ENCODE peak calls at places on chromosomes 6 and 20, in eight cellular contexts. B is fibroblast of lung, H is ascending aorta, J is right atrium auricular region, Y is thoracic aorta, F is tibial nerve, P is PC-3, C is GM23248. Z is an unnamed sample.

GRCh38 chr6:11277275-11278206 is 45.1 kb upstream of the NEDD9 start:
- DNase-seq in B (peak; percentile 95), F (no peak), H (no peak), P (peak; percentile 69), J (no peak), Y (no peak), C (peak; percentile 54), Z (no peak)

GRCh38 chr6:20118877-20119276 is 93.4 kb downstream of the MBOAT1 start:
- DNase-seq in J (no peak), C (no peak), P (no peak), Y (no peak), H (no peak), B (no peak), F (no peak), Z (no peak)

GRCh38 chr20:50898475-50898874 is 32.8 kb downstream of the ADNP start:
- DNase-seq in B (no peak), J (no peak), H (no peak), F (no peak), P (no peak), C (no peak), Y (no peak), Z (no peak)

GRCh38 chr20:25254986-25255680 is 7.2 kb downstream of the PYGB start:
- DNase-seq in H (peak; percentile 83), J (peak; percentile 76), C (peak; percentile 50), F (no peak), B (no peak), P (no peak), Y (no peak), Z (no peak)

GRCh38 chr6:166693880-166694279 is 66.8 kb upstream of the RPS6KA2 start:
- DNase-seq in B (no peak), Y (no peak), F (no peak), J (no peak), H (no peak), C (no peak), P (peak; percentile 17), Z (no peak)

GRCh38 chr20:9985773-9986172 is 49.0 kb upstream of the ANKEF1 start:
- DNase-seq in P (no peak), B (no peak), F (no peak), Y (no peak), C (no peak), H (no peak), J (no peak), Z (no peak)

GRCh38 chr6:6834356-6835342 is 246.1 kb downstream of the LY86 start:
- DNase-seq in J (no peak), B (peak; percentile 20), C (no peak), F (no peak), P (peak; percentile 51), H (no peak), Y (no peak), Z (no peak)

GRCh38 chr6:141580988-141581387 is 551.7 kb upstream of the GJE1 start:
- DNase-seq in B (peak; percentile 95), J (no peak), F (no peak), Y (no peak), P (peak; percentile 33), H (no peak), C (peak; percentile 63), Z (no peak)

GRCh38 chr20:4076671-4077070 is 61.3 kb upstream of the RNF24 start:
- DNase-seq in H (peak; percentile 71), J (peak; percentile 26), B (peak; percentile 96), P (peak; percentile 90), C (peak; percentile 90), F (no peak), Y (no peak), Z (no peak)

GRCh38 chr6:119132211-119133004 is 53.9 kb upstream of the FAM184A start:
- DNase-seq in J (no peak), F (no peak), H (no peak), Y (no peak), P (no peak), B (peak; percentile 40), C (peak; percentile 30), Z (no peak)

GRCh38 chr6:90038951-90039653 is 144.8 kb downstream of the GJA10 start:
- DNase-seq in H (no peak), J (no peak), F (no peak), P (no peak), C (no peak), B (no peak), Y (no peak), Z (no peak)

GRCh38 chr20:36065427-36065998 is 89.0 kb upstream of the EPB41L1 start:
- DNase-seq in H (no peak), P (no peak), Y (no peak), B (no peak), F (no peak), J (no peak), C (no peak), Z (no peak)

GRCh38 chr6:116144590-116144989 is 18.7 kb upstream of the COL10A1 start:
- DNase-seq in F (no peak), C (peak; percentile 73), B (peak; percentile 96), H (no peak), J (no peak), P (peak; percentile 19), Y (no peak), Z (no peak)

GRCh38 chr6:47651505-47651944 is 46.9 kb upstream of the ADGRF4 start:
- DNase-seq in B (peak; percentile 83), J (no peak), P (peak; percentile 78), Y (no peak), C (peak; percentile 83), F (no peak), H (no peak), Z (no peak)

GRCh38 chr6:97060254-97060653 is 135.7 kb downstream of the KLHL32 start:
- DNase-seq in J (no peak), C (no peak), H (no peak), P (no peak), F (no peak), B (no peak), Y (no peak), Z (no peak)

DNA sequence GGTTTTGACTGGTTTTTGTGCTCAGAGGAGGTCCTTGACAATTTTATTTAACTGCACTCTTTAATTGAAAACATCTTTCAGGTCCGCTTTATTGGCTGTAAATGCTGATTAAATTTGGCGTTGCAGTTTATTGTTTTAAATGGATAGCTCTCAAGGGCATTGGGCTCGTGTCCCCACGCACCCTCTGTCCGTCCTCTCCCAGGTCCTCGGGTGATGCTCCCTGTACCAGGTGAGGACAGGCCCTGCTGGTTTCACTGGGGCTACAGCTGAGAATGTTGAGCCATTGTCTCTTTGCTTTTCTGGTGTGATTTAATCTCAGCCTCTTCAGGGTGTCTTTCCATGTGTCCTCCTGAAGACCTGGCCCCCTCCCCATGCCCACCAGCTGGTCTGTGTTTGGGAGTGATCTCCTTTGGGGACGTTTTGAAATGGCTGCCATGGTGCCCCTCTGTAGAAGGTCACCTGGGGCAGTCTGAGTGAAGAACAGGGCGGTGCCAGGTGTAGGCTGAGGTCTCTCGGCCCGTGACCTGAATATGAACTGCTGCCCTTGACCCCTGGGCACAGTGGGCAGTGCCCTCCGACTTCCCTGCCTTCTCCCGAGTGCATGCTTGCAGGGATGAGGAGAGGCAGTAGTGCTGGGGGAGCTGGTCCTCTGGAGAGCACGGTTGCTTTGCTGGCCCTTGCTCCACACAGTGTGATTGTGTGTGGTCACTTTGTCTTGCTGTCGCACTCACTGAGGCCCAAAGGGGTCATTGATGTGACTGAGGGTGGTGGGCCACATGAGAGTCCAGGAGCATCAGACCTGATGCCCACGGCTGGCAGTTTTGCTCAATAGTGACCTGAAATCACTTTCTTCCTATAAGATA is 12.5 kb upstream of the C20orf204 start:
- DNase-seq in B (no peak), P (no peak), H (no peak), J (no peak), C (no peak), F (no peak), Y (no peak), Z (no peak)
- H3K36me3 ChIP-seq in B (peaks cover 39% of the 10 kb centered on the region), P (peaks cover 62% of the 10 kb centered on the region), H (peaks cover 91% of the 10 kb centered on the region), J (peaks cover 89% of the 10 kb centered on the region), C (peaks cover 24% of the 10 kb centered on the region), F (peaks cover 3% of the 10 kb centered on the region), Y (peaks cover 73% of the 10 kb centered on the region), Z (peaks cover 93% of the 10 kb centered on the region)

DNA sequence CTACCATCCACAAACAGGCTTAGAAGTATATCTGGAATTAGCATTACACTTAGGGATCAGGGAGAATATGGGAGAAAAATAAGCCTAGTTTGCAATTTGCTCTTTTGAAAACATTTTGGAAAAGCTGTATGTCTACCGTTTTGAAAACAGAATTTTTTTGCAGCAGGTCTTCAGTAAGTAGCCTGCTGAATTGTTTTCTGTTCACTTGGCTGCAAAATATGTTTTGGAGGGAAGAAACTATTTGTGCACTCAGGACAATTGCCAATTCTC is 39.6 kb downstream of the ILRUN start:
- DNase-seq in F (no peak), P (no peak), H (no peak), C (peak; percentile 71), J (no peak), Y (no peak), B (peak; percentile 77), Z (no peak)
- H3K4me3 ChIP-seq in F (peak overlapping the region; percentile 42), P (peak overlapping the region; percentile 65), H (peak overlapping the region; percentile 59), C (peak overlapping the region; percentile 76), J (peak overlapping the region; percentile 48), Y (peak overlapping the region; percentile 63), B (peak overlapping the region; percentile 64), Z (peak overlapping the region; percentile 44)

DNA sequence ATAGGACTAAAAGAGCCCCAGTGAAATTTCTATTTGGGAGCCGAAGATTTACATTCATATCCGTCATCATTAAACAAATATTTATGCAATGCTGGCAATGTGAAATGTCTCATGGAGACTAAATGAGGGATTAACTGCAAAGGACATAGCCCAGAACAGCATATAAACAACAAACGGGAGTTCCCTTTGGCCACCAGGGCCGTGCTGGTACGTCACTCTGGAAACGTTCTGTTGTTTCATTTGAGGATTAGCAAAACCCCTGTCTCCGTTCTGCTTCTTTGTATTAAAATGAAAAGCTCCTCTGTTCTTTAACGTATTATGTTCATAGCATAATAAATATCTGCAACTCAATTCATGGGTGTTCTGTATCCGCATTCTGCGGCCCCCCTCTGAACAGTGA is 90.3 kb upstream of the TNFAIP3 start:
- DNase-seq in P (peak; percentile 70), Y (no peak), J (no peak), C (peak; percentile 16), H (no peak), B (no peak), F (no peak), Z (no peak)
- H3K27ac ChIP-seq in P (no peak overlapping the region), Y (no peak overlapping the region), J (no peak overlapping the region), C (no peak overlapping the region), H (no peak overlapping the region), B (no peak overlapping the region), F (no peak overlapping the region), Z (no peak overlapping the region)

GRCh38 chr20:531608-532007 is 12.0 kb downstream of the CSNK2A1 start:
- DNase-seq in P (no peak), Y (no peak), F (no peak), B (no peak), J (no peak), H (no peak), C (no peak), Z (no peak)
- H3K36me3 ChIP-seq in P (peaks cover 27% of the 10 kb centered on the region), Y (peaks cover 8% of the 10 kb centered on the region), F (no peaks in the 10 kb centered on the region), B (peaks cover 2% of the 10 kb centered on the region), J (peaks cover 16% of the 10 kb centered on the region), H (peaks cover 16% of the 10 kb centered on the region), C (peaks cover 13% of the 10 kb centered on the region), Z (peaks cover 21% of the 10 kb centered on the region)

GRCh38 chr6:133764813-133765208 is 124.1 kb upstream of the TCF21 start:
- DNase-seq in J (no peak), Y (no peak), P (no peak), B (no peak), H (no peak), C (no peak), F (no peak), Z (no peak)
- H3K4me3 ChIP-seq in J (no peak overlapping the region), Y (no peak overlapping the region), P (no peak overlapping the region), B (no peak overlapping the region), H (no peak overlapping the region), C (peak overlapping the region; percentile 37), F (no peak overlapping the region), Z (no peak overlapping the region)

Z was measured in effector memory CD4-positive, alpha-beta T cell.